ENCODE peak calls at places on chromosomes 6 and 20, in eight cellular contexts. M, L, T, D, R, K, Q and E are unnamed samples.
A peak's percentile ranks its signal among the peaks of the same experiment; 100 is the strongest.

GRCh38 chr6:148846778-148847761 is 100.2 kb downstream of the UST start:
- DNase-seq in K (no peak), M (no peak), R (no peak), D (no peak), L (no peak), T (peak; percentile 24), Q (no peak), E (peak; percentile 27)

GRCh38 chr6:161204866-161205557 is 68.8 kb downstream of the AGPAT4 start:
- DNase-seq in M (peak; percentile 53), K (no peak), D (no peak), T (no peak), Q (no peak), L (no peak), R (no peak), E (no peak)

GRCh38 chr20:57693002-57693582 is 16.7 kb downstream of the PMEPA1 start:
- DNase-seq in T (peak; percentile 10), M (no peak), K (no peak), L (no peak), Q (no peak), D (no peak), R (no peak), E (peak; percentile 97)

GRCh38 chr6:138403324-138403800 is 661 bp upstream of the HEBP2 start:
- DNase-seq in R (no peak), L (peak; percentile 18), T (peak; percentile 18), K (no peak), M (no peak), D (no peak), Q (peak; percentile 60), E (no peak)

GRCh38 chr6:389622-390021 is 1.9 kb upstream of the IRF4 start:
- DNase-seq in L (no peak), K (peak; percentile 56), D (no peak), M (no peak), T (no peak), Q (no peak), R (no peak), E (no peak)

GRCh38 chr6:125789576-125790402 is 971 bp upstream of the NCOA7 start:
- DNase-seq in M (no peak), L (peak; percentile 62), D (no peak), K (peak; percentile 58), R (no peak), T (peak; percentile 74), Q (peak; percentile 73), E (peak; percentile 20)

GRCh38 chr6:125752773-125753172 is 3.3 kb downstream of the HEY2 start:
- DNase-seq in K (no peak), T (no peak), M (no peak), Q (no peak), R (no peak), D (no peak), L (no peak), E (no peak)

GRCh38 chr6:139153876-139154275 is 19.0 kb downstream of the HECA start:
- DNase-seq in M (peak; percentile 61), K (no peak), D (no peak), L (no peak), T (peak; percentile 71), Q (no peak), R (peak; percentile 52), E (no peak)

GRCh38 chr6:52365871-52366540 is 4.1 kb downstream of the PAQR8 start:
- DNase-seq in L (no peak), M (no peak), K (no peak), D (no peak), R (no peak), T (peak; percentile 51), Q (no peak), E (no peak)

GRCh38 chr6:93398723-93399122 is 20.6 kb downstream of the EPHA7 start:
- DNase-seq in D (no peak), L (no peak), Q (no peak), T (no peak), R (no peak), M (no peak), K (no peak), E (no peak)

GRCh38 chr6:105573138-105573537 is 170.3 kb upstream of the PREP start:
- DNase-seq in L (no peak), D (no peak), Q (no peak), M (no peak), K (no peak), T (no peak), R (no peak), E (no peak)

GRCh38 chr6:138970856-138971425 is 17.1 kb downstream of the REPS1 start:
- DNase-seq in Q (no peak), R (peak; percentile 61), D (no peak), K (no peak), L (peak; percentile 37), T (peak; percentile 93), M (peak; percentile 52), E (peak; percentile 96)

GRCh38 chr6:24882835-24883555 is 52.8 kb downstream of the RIPOR2 start:
- DNase-seq in L (no peak), K (no peak), T (no peak), Q (no peak), R (no peak), D (no peak), M (no peak), E (no peak)

GRCh38 chr6:24752917-24753486 is 21.7 kb upstream of the GMNN start:
- DNase-seq in K (no peak), D (no peak), L (no peak), R (no peak), T (no peak), Q (no peak), M (no peak), E (peak; percentile 12)

GRCh38 chr6:121223930-121224329 is 110.3 kb downstream of the TBC1D32 start:
- DNase-seq in K (no peak), T (no peak), D (no peak), Q (no peak), L (no peak), R (no peak), M (no peak), E (no peak)

GRCh38 chr6:121223212-121223611 is 111.1 kb downstream of the TBC1D32 start:
- DNase-seq in D (no peak), R (no peak), K (no peak), Q (no peak), M (no peak), L (no peak), T (no peak), E (no peak)

GRCh38 chr6:121216928-121217327 is 117.4 kb downstream of the TBC1D32 start:
- DNase-seq in L (no peak), Q (no peak), K (no peak), T (peak; percentile 41), R (peak; percentile 1), M (no peak), D (no peak), E (peak; percentile 6)

GRCh38 chr6:121222656-121223055 is 111.6 kb downstream of the TBC1D32 start:
- DNase-seq in T (peak; percentile 66), K (no peak), M (peak; percentile 9), D (no peak), L (peak; percentile 7), R (peak; percentile 21), Q (no peak), E (peak; percentile 71)
- TF ChIP-seq CTCF in T (peak; percentile 36), K (no peak), M (no peak), D (no peak), L (peak; percentile 26), R (peak; percentile 38), Q (no peak), E (no peak)

GRCh38 chr20:9514461-9515210 is at the start of gene LAMP5:
- DNase-seq in M (no peak), Q (no peak), L (no peak), R (no peak), D (no peak), K (peak; percentile 85), T (peak; percentile 33), E (peak; percentile 39)

GRCh38 chr20:9517297-9518134 is 3.1 kb downstream of the LAMP5 start:
- DNase-seq in R (no peak), L (no peak), Q (no peak), M (no peak), D (no peak), K (peak; percentile 19), T (no peak), E (no peak)

GRCh38 chr20:9515211-9515580 is 806 bp downstream of the LAMP5 start:
- DNase-seq in D (no peak), M (no peak), R (no peak), K (peak; percentile 37), T (no peak), Q (no peak), L (no peak), E (no peak)

GRCh38 chr20:9516658-9516987 is 2.2 kb downstream of the LAMP5 start:
- DNase-seq in K (peak; percentile 58), L (no peak), M (no peak), D (no peak), R (no peak), Q (no peak), T (no peak), E (no peak)

DNA sequence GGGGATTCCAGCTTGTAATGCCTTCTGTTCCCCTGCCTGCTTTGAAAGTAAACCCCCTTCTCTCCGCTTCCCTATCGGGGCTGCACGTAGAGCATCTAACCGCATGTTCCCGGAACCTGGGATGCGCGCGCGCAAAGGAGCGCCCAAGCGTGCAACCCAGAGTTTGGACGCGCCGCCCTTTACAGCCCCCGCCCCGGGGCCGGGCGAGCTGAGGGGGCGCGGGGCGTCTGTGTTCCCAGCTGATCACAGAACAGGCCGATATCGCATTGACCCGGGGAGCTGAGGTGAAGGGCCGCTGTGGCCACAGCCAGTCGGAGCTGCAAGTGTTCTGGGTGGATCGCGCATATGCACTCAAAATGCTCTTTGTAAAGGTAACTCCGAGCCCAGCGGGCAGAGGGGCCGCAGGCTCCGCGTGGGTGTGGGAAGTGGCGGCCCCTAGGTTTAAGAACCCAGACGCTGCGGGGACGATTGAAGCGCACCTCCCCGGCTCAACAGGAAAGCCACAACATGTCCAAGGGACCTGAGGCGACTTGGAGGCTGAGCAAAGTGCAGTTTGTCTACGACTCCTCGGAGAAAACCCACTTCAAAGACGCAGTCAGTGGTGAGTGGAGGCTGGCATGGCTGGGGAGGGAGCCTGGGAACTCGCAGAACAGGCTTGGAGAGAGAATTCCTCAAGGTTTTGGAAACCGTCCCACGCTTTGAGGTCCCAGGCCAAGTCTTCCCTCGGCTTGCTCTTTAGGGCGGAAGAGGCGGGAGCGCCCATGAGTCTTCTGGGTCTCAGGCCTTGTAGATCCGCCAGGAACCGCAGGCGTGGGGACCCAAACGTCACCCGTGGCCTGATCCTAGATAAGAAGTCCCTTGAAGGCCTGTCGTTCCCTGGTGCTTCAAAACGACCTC is 1.6 kb downstream of the LAMP5 start:
- DNase-seq in D (no peak), Q (no peak), T (no peak), R (no peak), M (peak; percentile 51), K (peak; percentile 42), L (no peak), E (no peak)
- H3K4me3 ChIP-seq in D (peak overlapping the region; percentile 54), Q (no peak overlapping the region), T (no peak overlapping the region), R (no peak overlapping the region), M (peak overlapping the region; percentile 28), K (peak overlapping the region; percentile 90), L (no peak overlapping the region), E (no peak overlapping the region)

GRCh38 chr6:55888917-55889316 is 13.5 kb upstream of the BMP5 start:
- DNase-seq in K (peak; percentile 92), R (no peak), M (no peak), Q (no peak), D (no peak), L (no peak), T (no peak), E (no peak)
- TF ChIP-seq CTCF in K (no peak), R (no peak), M (no peak), Q (no peak), D (no peak), L (no peak), T (no peak), E (no peak)

DNA sequence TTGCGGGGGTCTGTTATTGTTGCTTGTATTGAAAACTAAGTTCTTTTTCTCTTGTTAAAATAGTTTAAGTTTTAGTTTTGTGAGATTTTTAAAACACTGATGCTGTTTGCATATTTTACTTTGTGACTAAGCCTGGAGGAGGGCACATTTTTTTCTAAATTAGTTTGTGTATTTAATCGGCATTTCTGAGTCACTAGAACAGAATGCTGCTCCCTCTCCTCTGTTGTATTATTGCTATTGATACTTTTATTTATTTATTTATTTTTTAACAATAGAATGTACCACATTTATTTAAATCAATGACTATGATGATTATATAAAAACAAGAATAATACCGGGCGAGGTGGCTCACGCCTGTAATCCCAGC is 5.1 kb upstream of the FAM50B start:
- DNase-seq in L (no peak), M (no peak), D (no peak), Q (no peak), K (no peak), T (peak; percentile 69), R (no peak), E (peak; percentile 54)
- H3K4me3 ChIP-seq in L (no peak overlapping the region), M (no peak overlapping the region), D (no peak overlapping the region), Q (no peak overlapping the region), K (no peak overlapping the region), T (no peak overlapping the region), R (no peak overlapping the region), E (no peak overlapping the region)